ENCODE peak calls at places on chromosomes 6 and 20, in seven cellular contexts. P is right atrium auricular region, G is brain microvascular endothelial cell, D is epithelial cell of esophagus, W is uterus, J is skeletal muscle cell, L is right cardiac atrium. Z is an unnamed sample.

GRCh38 chr6:75896526-75896925 is 147.5 kb downstream of the MYO6 start:
- DNase-seq in G (no peak), J (no peak), D (no peak), L (no peak), W (no peak), P (no peak), Z (no peak)

GRCh38 chr20:45970646-45971424 is 1.2 kb downstream of the ZNF335 start:
- DNase-seq in L (no peak), D (peak; percentile 20), P (no peak), J (no peak), W (no peak), G (peak; percentile 17), Z (no peak)

GRCh38 chr20:10559266-10559665 is 114.5 kb downstream of the JAG1 start:
- DNase-seq in P (no peak), W (no peak), L (no peak), J (no peak), D (peak; percentile 75), G (no peak), Z (no peak)

GRCh38 chr6:168326294-168327261 is 7.0 kb upstream of the DACT2 start:
- DNase-seq in G (peak; percentile 33), J (no peak), L (peak; percentile 63), P (peak; percentile 75), W (no peak), D (no peak), Z (no peak)

GRCh38 chr6:169251371-169251802 is 2.3 kb downstream of the THBS2 start:
- DNase-seq in L (no peak), W (no peak), D (no peak), P (no peak), G (no peak), J (no peak), Z (no peak)

GRCh38 chr20:49207071-49207470 is 12.1 kb upstream of the DDX27 start:
- DNase-seq in D (no peak), L (no peak), J (no peak), P (no peak), W (no peak), G (no peak), Z (no peak)

GRCh38 chr20:31663838-31664695 is 26.4 kb downstream of the COX4I2 start:
- DNase-seq in P (no peak), L (no peak), D (no peak), J (no peak), G (no peak), W (no peak), Z (peak; percentile 48)

GRCh38 chr20:50335105-50335504 is 144.5 kb downstream of the CEBPB start:
- DNase-seq in G (peak; percentile 27), J (no peak), P (no peak), D (peak; percentile 89), W (no peak), L (no peak), Z (peak; percentile 31)

GRCh38 chr6:90079555-90080490 is 185.6 kb downstream of the GJA10 start:
- DNase-seq in W (no peak), P (no peak), J (no peak), D (no peak), G (no peak), L (no peak), Z (no peak)

GRCh38 chr6:84854801-84855400 is 90.5 kb upstream of the TBX18 start:
- DNase-seq in P (no peak), D (no peak), G (no peak), J (no peak), W (no peak), L (no peak), Z (no peak)

GRCh38 chr6:108650781-108651180 is 90.1 kb downstream of the FOXO3 start:
- DNase-seq in P (no peak), G (peak; percentile 7), D (peak; percentile 86), L (no peak), J (peak; percentile 56), W (no peak), Z (no peak)

GRCh38 chr20:10674684-10675455 is 1.1 kb upstream of the JAG1 start:
- DNase-seq in G (peak; percentile 64), D (peak; percentile 75), L (peak; percentile 84), P (peak; percentile 84), J (no peak), W (peak; percentile 82), Z (peak; percentile 85)

GRCh38 chr6:15905488-15906392 is 223.1 kb upstream of the MYLIP start:
- DNase-seq in D (no peak), G (no peak), L (no peak), J (no peak), P (no peak), W (no peak), Z (no peak)

GRCh38 chr20:8393356-8393755 is 261.3 kb downstream of the PLCB1 start:
- DNase-seq in D (no peak), G (no peak), P (no peak), W (no peak), L (no peak), J (no peak), Z (no peak)

GRCh38 chr6:169675011-169675410 is 26.8 kb downstream of the WDR27 start:
- DNase-seq in W (no peak), L (no peak), J (no peak), P (peak; percentile 50), G (no peak), D (no peak), Z (no peak)

GRCh38 chr6:43308990-43309477 is 408 bp upstream of the CRIP3 start:
- DNase-seq in W (no peak), G (no peak), P (no peak), J (no peak), D (no peak), L (no peak), Z (no peak)

GRCh38 chr6:166989427-166990034 is 9.7 kb upstream of the CEP43 start:
- DNase-seq in W (no peak), P (no peak), J (no peak), D (peak; percentile 50), G (no peak), L (no peak), Z (peak; percentile 19)

GRCh38 chr20:50248104-50248631 is 57.5 kb downstream of the CEBPB start:
- DNase-seq in G (peak; percentile 15), W (no peak), L (peak; percentile 39), P (no peak), J (no peak), D (peak; percentile 36), Z (no peak)

GRCh38 chr6:39867592-39867991 is 66.7 kb downstream of the MOCS1 start:
- DNase-seq in G (no peak), D (no peak), J (no peak), L (no peak), P (no peak), W (no peak), Z (no peak)

GRCh38 chr6:3455121-3455489 is 1.7 kb downstream of the SLC22A23 start:
- DNase-seq in D (peak; percentile 44), W (no peak), J (no peak), P (no peak), G (no peak), L (no peak), Z (peak; percentile 26)

GRCh38 chr20:24815196-24815815 is 133.8 kb upstream of the CST7 start:
- DNase-seq in W (no peak), G (no peak), J (no peak), P (no peak), D (no peak), L (no peak), Z (no peak)

GRCh38 chr6:75600694-75601265 is 900 bp upstream of the SENP6 start:
- DNase-seq in W (no peak), G (no peak), L (no peak), J (no peak), P (no peak), D (peak; percentile 10), Z (no peak)

GRCh38 chr6:137678451-137678850 is 184.3 kb upstream of the OLIG3 start:
- DNase-seq in D (no peak), W (no peak), L (no peak), P (no peak), J (no peak), G (no peak), Z (no peak)

GRCh38 chr20:56631990-56632327 is 2.9 kb downstream of the TFAP2C start:
- DNase-seq in P (no peak), J (no peak), G (no peak), W (no peak), D (peak; percentile 19), L (no peak), Z (no peak)

GRCh38 chr6:106181664-106182418 is 95.7 kb downstream of the PRDM1 start:
- DNase-seq in L (no peak), G (peak; percentile 60), D (peak; percentile 80), J (peak; percentile 90), W (no peak), P (no peak), Z (no peak)

DNA sequence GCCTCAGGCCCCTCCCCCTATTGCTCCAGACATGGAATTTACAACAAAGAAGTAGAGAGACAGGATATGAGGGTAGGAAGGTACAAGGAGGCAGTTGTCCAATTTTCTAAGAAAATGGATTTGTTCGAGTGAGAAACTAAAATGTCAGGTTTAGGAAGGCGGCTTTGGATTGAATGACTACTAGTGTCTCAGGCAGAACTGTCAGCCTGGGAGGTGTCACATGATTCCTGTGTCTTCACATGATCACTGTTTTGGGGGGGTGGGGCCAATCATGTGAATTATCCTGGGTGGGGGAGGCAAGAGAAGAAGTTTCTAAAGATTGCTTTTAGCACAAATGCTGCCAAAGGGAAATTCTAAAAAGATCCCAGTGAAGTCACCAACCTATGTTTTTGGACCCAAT is 2.3 kb downstream of the SIRPA start:
- DNase-seq in J (no peak), P (no peak), G (no peak), W (peak; percentile 39), D (peak; percentile 54), L (no peak), Z (no peak)
- H3K4me3 ChIP-seq in J (no peak overlapping the region), P (no peak overlapping the region), G (no peak overlapping the region), W (no peak overlapping the region), D (no peak overlapping the region), L (no peak overlapping the region), Z (no peak overlapping the region)

GRCh38 chr6:31737315-31738047 is 1.2 kb upstream of the CLIC1 start:
- DNase-seq in D (no peak), L (no peak), P (no peak), J (no peak), G (no peak), W (no peak), Z (no peak)
- H3K4me3 ChIP-seq in D (no peak overlapping the region), L (no peak overlapping the region), P (no peak overlapping the region), J (peak overlapping the region; percentile 26), G (no peak overlapping the region), W (no peak overlapping the region), Z (no peak overlapping the region)

DNA sequence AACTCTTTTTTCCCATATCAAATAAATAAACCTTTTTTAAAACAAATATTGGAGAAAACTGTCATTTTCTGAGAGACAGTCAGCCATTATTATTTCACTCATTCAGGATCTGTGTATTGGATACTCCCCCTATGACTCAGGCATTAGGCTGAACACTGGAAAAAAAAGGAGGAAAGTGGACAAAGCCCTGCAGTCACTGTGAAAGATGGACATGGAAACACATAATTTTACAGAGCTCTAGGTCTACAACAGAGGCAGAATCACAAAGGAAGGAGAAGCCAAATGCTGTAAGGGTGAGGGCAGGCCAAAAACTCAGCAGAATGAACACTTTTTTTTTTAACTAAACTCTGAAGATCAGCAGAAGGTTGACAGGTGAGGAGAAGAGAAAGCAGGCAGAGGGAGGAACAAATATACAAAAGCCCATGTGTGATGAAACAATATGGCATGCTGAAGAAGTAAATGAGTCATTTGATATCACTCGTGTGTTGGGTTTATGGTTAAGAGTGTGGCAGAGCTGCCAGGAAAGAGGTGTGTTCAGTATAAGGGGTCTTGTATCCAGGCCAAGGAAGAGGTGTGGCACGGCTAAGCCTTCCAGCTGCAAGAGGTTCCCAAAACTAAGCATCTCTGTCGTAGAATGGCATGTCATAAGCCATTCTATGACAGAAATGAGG is 39.1 kb downstream of the EPB41L2 start:
- DNase-seq in W (no peak), J (peak; percentile 43), P (no peak), D (peak; percentile 77), L (no peak), G (peak; percentile 37), Z (no peak)
- H3K4me3 ChIP-seq in W (no peak overlapping the region), J (no peak overlapping the region), P (no peak overlapping the region), D (no peak overlapping the region), L (no peak overlapping the region), G (no peak overlapping the region), Z (no peak overlapping the region)

GRCh38 chr6:4660377-4661321 is 115.6 kb upstream of the CDYL start:
- DNase-seq in W (no peak), L (no peak), J (no peak), G (no peak), P (peak; percentile 42), D (no peak), Z (no peak)
- H3K4me3 ChIP-seq in W (no peak overlapping the region), L (no peak overlapping the region), J (no peak overlapping the region), G (no peak overlapping the region), P (no peak overlapping the region), D (no peak overlapping the region), Z (no peak overlapping the region)

Z was measured in body of pancreas.